ENCODE peak calls at places on chromosomes 5 and 9, in six cellular contexts. A is activated T-helper 2 cell treated with anti-CD3 and anti-CD28 coated beads, Interferon-gamma antibody, Interleukin-2, Interleukin-4, amounts not matched to agents 10 μg/mL and 5 μg/mL and 100 μg/mL, durations not matched to agents 14 hours and 24 hours and 36 hours; K is GM10248; I is BE2C; D is astrocyte of the spinal cord; L is mesendoderm. B is an unnamed sample.

GRCh38 chr5:172285226-172286143 is 1.9 kb upstream of the UBTD2 start:
- DNase-seq in L (peak), K (no peak), A (no peak), D (no peak), I (no peak), B (no peak)

GRCh38 chr9:83935276-83935890 is 14.2 kb upstream of the KIF27 start:
- DNase-seq in L (no peak), D (peak), I (no peak), A (no peak), K (no peak), B (peak)

GRCh38 chr9:19030899-19031298 is 2.1 kb downstream of the SAXO1 start:
- DNase-seq in I (no peak), K (no peak), L (no peak), A (no peak), D (no peak), B (peak)

GRCh38 chr5:116577064-116577788 is 2.6 kb upstream of the SEMA6A start:
- DNase-seq in L (peak), A (no peak), I (no peak), K (peak), D (no peak), B (no peak)

GRCh38 chr5:160938532-160938931 is 86.5 kb upstream of the ATP10B start:
- DNase-seq in A (no peak), L (no peak), K (no peak), I (no peak), D (no peak), B (no peak)

GRCh38 chr9:112971415-112971814 is 40.6 kb downstream of the ZNF883 start:
- DNase-seq in K (no peak), I (peak), L (peak), D (peak), A (no peak), B (peak)

GRCh38 chr9:131116281-131117101 is 8.9 kb upstream of the NUP214 start:
- DNase-seq in A (no peak), I (no peak), L (no peak), D (no peak), K (no peak), B (peak)

GRCh38 chr9:133527444-133527920 is 2.7 kb upstream of the MYMK start:
- DNase-seq in D (no peak), L (no peak), I (no peak), K (no peak), A (no peak), B (peak)

GRCh38 chr5:67244345-67244793 is 47.8 kb upstream of the CD180 start:
- DNase-seq in I (peak), A (no peak), D (no peak), K (no peak), L (no peak), B (peak)

GRCh38 chr5:159764283-159764927 is 151.9 kb upstream of the ADRA1B start:
- DNase-seq in K (no peak), D (peak), A (no peak), L (peak), I (no peak), B (peak)

GRCh38 chr5:42982107-42982622 is 58.0 kb downstream of the ANXA2R start:
- DNase-seq in L (peak), A (no peak), I (no peak), K (no peak), D (no peak), B (no peak)

GRCh38 chr5:153818626-153819025 is 220.1 kb downstream of the FAM114A2 start:
- DNase-seq in K (no peak), D (no peak), A (no peak), I (no peak), L (no peak), B (peak)

GRCh38 chr9:96651626-96652025 is 3.5 kb downstream of the PRXL2C start:
- DNase-seq in I (no peak), L (no peak), A (no peak), K (no peak), D (peak), B (peak)

GRCh38 chr9:107895524-107896001 is 406.0 kb upstream of the KLF4 start:
- DNase-seq in K (no peak), A (no peak), D (no peak), L (no peak), I (no peak), B (no peak)

GRCh38 chr5:135163964-135164363 is 129.9 kb upstream of the PITX1 start:
- DNase-seq in L (no peak), D (no peak), A (no peak), K (no peak), I (no peak), B (no peak)

GRCh38 chr9:104915739-104916138 is 12.2 kb downstream of the ABCA1 start:
- DNase-seq in K (no peak), A (no peak), L (no peak), I (no peak), D (no peak), B (no peak)

GRCh38 chr5:122195784-122196394 is 66.5 kb downstream of the ZNF474 start:
- DNase-seq in A (no peak), K (no peak), I (peak), L (peak), D (peak), B (peak)

GRCh38 chr9:110047955-110048472 is 159.9 kb downstream of the C9orf152 start:
- DNase-seq in A (no peak), D (no peak), K (peak), I (no peak), L (peak), B (no peak)

GRCh38 chr5:157574456-157575095 is 999 bp downstream of the ADAM19 start:
- DNase-seq in I (no peak), K (peak), D (no peak), A (no peak), L (peak), B (no peak)

GRCh38 chr9:115739096-115739875 is 414.3 kb upstream of the PAPPA start:
- DNase-seq in I (no peak), L (no peak), A (no peak), D (peak), K (no peak), B (peak)

GRCh38 chr5:59813761-59814562 is 79.6 kb downstream of the PDE4D start:
- DNase-seq in A (no peak), I (peak), K (peak), D (peak), L (peak), B (peak)